ENCODE peak calls at places on chromosomes 12 and 14, in five cellular contexts. B is psoas muscle; W is neuronal stem cell; U is coronary artery; P is CD8-positive, alpha-beta memory T cell. F is an unnamed sample.

GRCh38 chr12:20963303-20963702 is 152.8 kb downstream of the SLCO1B3 start:
- DNase-seq in B (no peak), W (no peak), P (no peak), U (no peak), F (no peak)

GRCh38 chr12:81170072-81170471 is 92.2 kb downstream of the ACSS3 start:
- DNase-seq in B (no peak), P (no peak), U (no peak), W (no peak), F (no peak)

GRCh38 chr12:49921936-49922335 is 18.2 kb upstream of the FAIM2 start:
- DNase-seq in U (no peak), B (peak), W (no peak), P (no peak), F (no peak)

GRCh38 chr14:93013368-93013719 is 90.4 kb downstream of the CHGA start:
- DNase-seq in U (no peak), W (no peak), P (no peak), B (no peak), F (no peak)

GRCh38 chr12:98998697-98999299 is 353.7 kb downstream of the APAF1 start:
- DNase-seq in W (peak), B (no peak), P (no peak), U (no peak), F (no peak)

GRCh38 chr12:128817115-128818015 is 6.4 kb downstream of the SLC15A4 start:
- DNase-seq in B (peak), U (no peak), P (no peak), W (no peak), F (no peak)

GRCh38 chr12:89162704-89163261 is 189.5 kb downstream of the DUSP6 start:
- DNase-seq in B (peak), W (no peak), U (peak), P (no peak), F (no peak)

GRCh38 chr14:20631821-20632389 is 9.6 kb downstream of the OR6S1 start:
- DNase-seq in B (peak), W (no peak), P (no peak), U (no peak), F (no peak)

GRCh38 chr12:11821386-11821785 is 171.9 kb downstream of the ETV6 start:
- DNase-seq in P (no peak), U (no peak), B (no peak), W (no peak), F (no peak)

GRCh38 chr12:6764011-6764828 is 1.9 kb upstream of the PTMS start:
- DNase-seq in U (peak), B (peak), W (peak), P (peak), F (no peak)

GRCh38 chr14:22887990-22888378 is 5.0 kb downstream of the REM2 start:
- DNase-seq in U (no peak), P (no peak), B (no peak), W (no peak), F (peak)

GRCh38 chr14:75857199-75857598 is 124.6 kb downstream of the TGFB3 start:
- DNase-seq in W (no peak), U (no peak), P (no peak), B (no peak), F (no peak)

GRCh38 chr12:110249716-110250225 is 31.3 kb upstream of the ATP2A2 start:
- DNase-seq in P (no peak), B (peak), W (no peak), U (no peak), F (no peak)

GRCh38 chr14:58238252-58239247 is 6.1 kb upstream of the PSMA3 start:
- DNase-seq in B (no peak), W (no peak), P (no peak), U (no peak), F (no peak)

GRCh38 chr14:81559385-81559784 is 25.7 kb upstream of the SEL1L start:
- DNase-seq in U (no peak), W (no peak), P (no peak), B (no peak), F (no peak)

GRCh38 chr12:113889806-113890581 is 76.1 kb downstream of the RBM19 start:
- DNase-seq in P (no peak), W (no peak), U (no peak), B (no peak), F (no peak)

GRCh38 chr12:64796205-64796845 is 28.1 kb upstream of the TBC1D30 start:
- DNase-seq in P (peak), W (peak), B (no peak), U (no peak), F (peak)

GRCh38 chr12:46915861-46916260 is 90.1 kb upstream of the SLC38A4 start:
- DNase-seq in W (peak), U (no peak), P (no peak), B (peak), F (no peak)

GRCh38 chr12:12837025-12837872 is 24.1 kb downstream of the DDX47 start:
- DNase-seq in P (no peak), U (peak), B (peak), W (peak), F (no peak)

GRCh38 chr12:124921200-124922008 is 7.0 kb upstream of the UBC start:
- DNase-seq in B (no peak), U (no peak), P (peak), W (no peak), F (no peak)

GRCh38 chr12:130137141-130138018 is 24.9 kb upstream of the FZD10 start:
- DNase-seq in U (no peak), B (peak), P (no peak), W (no peak), F (no peak)

GRCh38 chr12:99381992-99382391 is 265.6 kb upstream of the GARIN6 start:
- DNase-seq in P (no peak), B (no peak), W (no peak), U (no peak), F (no peak)

GRCh38 chr12:130162267-130162666 is at the start of gene FZD10:
- DNase-seq in W (peak), P (no peak), B (no peak), U (no peak), F (no peak)

GRCh38 chr14:21059842-21060589 is 2.4 kb downstream of the RNASE8 start:
- DNase-seq in U (peak), P (no peak), B (no peak), W (no peak), F (no peak)

GRCh38 chr14:75025876-75026275 is 23.2 kb downstream of the EIF2B2 start:
- DNase-seq in U (no peak), W (no peak), B (no peak), P (no peak), F (no peak)

GRCh38 chr12:121791671-121792496 is 1.6 kb downstream of the RHOF start:
- DNase-seq in B (peak), P (peak), U (no peak), W (no peak), F (no peak)

GRCh38 chr14:64943556-64943955 is 1.0 kb upstream of the GPX2 start:
- DNase-seq in W (no peak), B (no peak), U (no peak), P (no peak), F (no peak)

GRCh38 chr14:84785997-84786396 is 743.9 kb upstream of the FLRT2 start:
- DNase-seq in P (no peak), W (no peak), B (no peak), U (no peak), F (no peak)

GRCh38 chr14:100769035-100769939 is 42.6 kb downstream of the DLK1 start:
- DNase-seq in W (no peak), B (peak), P (no peak), U (no peak), F (no peak)

GRCh38 chr12:65232490-65233077 is 45.9 kb upstream of the MSRB3 start:
- DNase-seq in B (no peak), U (no peak), P (no peak), W (no peak), F (no peak)

GRCh38 chr12:69570000-69570516 is 15.2 kb upstream of the CCT2 start:
- DNase-seq in U (no peak), P (no peak), B (no peak), W (no peak), F (no peak)

GRCh38 chr12:19757317-19757877 is 318.1 kb downstream of the AEBP2 start:
- DNase-seq in B (no peak), U (no peak), P (no peak), W (no peak), F (no peak)

GRCh38 chr12:82359115-82359478 is 768 bp downstream of the METTL25 start:
- DNase-seq in W (no peak), B (peak), P (no peak), U (peak), F (no peak)

GRCh38 chr12:88416155-88416554 is 164.1 kb downstream of the KITLG start:
- DNase-seq in P (no peak), B (no peak), U (no peak), W (no peak), F (no peak)

GRCh38 chr14:101963611-101964296 is 619 bp upstream of the DYNC1H1 start:
- DNase-seq in P (no peak), U (no peak), W (no peak), B (peak), F (no peak)

GRCh38 chr14:101192661-101193000 is 289.1 kb upstream of the RTL1 start:
- DNase-seq in U (no peak), P (no peak), B (no peak), W (no peak), F (no peak)

GRCh38 chr12:67789266-67789665 is 140.7 kb downstream of the DYRK2 start:
- DNase-seq in P (no peak), W (no peak), U (no peak), B (no peak), F (no peak)

GRCh38 chr12:6154730-6155459 is 30.4 kb upstream of the VWF start:
- DNase-seq in P (no peak), U (no peak), B (peak), W (no peak), F (no peak)

GRCh38 chr12:58915634-58916033 is 4.7 kb downstream of the LRIG3 start:
- DNase-seq in P (no peak), U (no peak), B (no peak), W (no peak), F (no peak)